ENCODE peak calls at places on chromosomes 13 and 19, in five cellular contexts. One of them, this sample, is unnamed.
A peak's percentile ranks its signal among the peaks of the same experiment; 100 is the strongest.

GRCh38 chr13:20174656-20175405 is 14.0 kb upstream of the GJA3 start:
- DNase-seq in mesothelial cell of epicardium: no peak
- DNase-seq in IMR-90: peak; percentile 99
- DNase-seq in ovary: peak; percentile 24
- DNase-seq in ascending aorta: peak; percentile 91
- DNase-seq in this sample: no peak

GRCh38 chr13:49935171-49936084 is 712 bp downstream of the SPRYD7 start:
- DNase-seq in mesothelial cell of epicardium: peak; percentile 22
- DNase-seq in IMR-90: peak; percentile 50
- DNase-seq in ovary: no peak
- DNase-seq in ascending aorta: peak; percentile 67
- DNase-seq in this sample: no peak

GRCh38 chr13:48233097-48233885 is at the start of gene ITM2B:
- DNase-seq in mesothelial cell of epicardium: peak; percentile 58
- DNase-seq in IMR-90: peak; percentile 65
- DNase-seq in ovary: peak; percentile 80
- DNase-seq in ascending aorta: peak; percentile 84
- DNase-seq in this sample: peak; percentile 62

GRCh38 chr13:64758520-64758919 is 2471.6 kb downstream of the PCDH9 start:
- DNase-seq in mesothelial cell of epicardium: no peak
- DNase-seq in IMR-90: peak; percentile 1
- DNase-seq in ovary: no peak
- DNase-seq in ascending aorta: no peak
- DNase-seq in this sample: no peak

GRCh38 chr13:43608400-43609137 is 178.2 kb downstream of the ENOX1 start:
- DNase-seq in mesothelial cell of epicardium: no peak
- DNase-seq in IMR-90: no peak
- DNase-seq in ovary: no peak
- DNase-seq in ascending aorta: no peak
- DNase-seq in this sample: no peak

GRCh38 chr19:2668188-2668763 is 34.2 kb downstream of the GNG7 start:
- DNase-seq in mesothelial cell of epicardium: no peak
- DNase-seq in IMR-90: no peak
- DNase-seq in ovary: no peak
- DNase-seq in ascending aorta: no peak
- DNase-seq in this sample: no peak

GRCh38 chr19:23285948-23286347 is 35.8 kb upstream of the ZNF724 start:
- DNase-seq in mesothelial cell of epicardium: no peak
- DNase-seq in IMR-90: no peak
- DNase-seq in ovary: no peak
- DNase-seq in ascending aorta: no peak
- DNase-seq in this sample: no peak

GRCh38 chr19:3162418-3163229 is 15.9 kb upstream of the S1PR4 start:
- DNase-seq in mesothelial cell of epicardium: no peak
- DNase-seq in IMR-90: no peak
- DNase-seq in ovary: no peak
- DNase-seq in ascending aorta: no peak
- DNase-seq in this sample: no peak

GRCh38 chr19:28489126-28489660 is 723.8 kb downstream of the UQCRFS1 start:
- DNase-seq in mesothelial cell of epicardium: no peak
- DNase-seq in IMR-90: no peak
- DNase-seq in ovary: no peak
- DNase-seq in ascending aorta: no peak
- DNase-seq in this sample: no peak

GRCh38 chr13:71808708-71809107 is 58.3 kb downstream of the DACH1 start:
- DNase-seq in mesothelial cell of epicardium: no peak
- DNase-seq in IMR-90: no peak
- DNase-seq in ovary: no peak
- DNase-seq in ascending aorta: no peak
- DNase-seq in this sample: no peak

GRCh38 chr13:113845055-113845454 is 18.8 kb downstream of the GAS6 start:
- DNase-seq in mesothelial cell of epicardium: peak; percentile 16
- DNase-seq in IMR-90: no peak
- DNase-seq in ovary: no peak
- DNase-seq in ascending aorta: peak; percentile 60
- DNase-seq in this sample: no peak

GRCh38 chr13:40987606-40988280 is 31.4 kb downstream of the ELF1 start:
- DNase-seq in mesothelial cell of epicardium: no peak
- DNase-seq in IMR-90: peak; percentile 61
- DNase-seq in ovary: no peak
- DNase-seq in ascending aorta: no peak
- DNase-seq in this sample: no peak

GRCh38 chr13:45055198-45055901 is 65.0 kb upstream of the GTF2F2 start:
- DNase-seq in mesothelial cell of epicardium: no peak
- DNase-seq in IMR-90: peak; percentile 93
- DNase-seq in ovary: peak; percentile 48
- DNase-seq in ascending aorta: no peak
- DNase-seq in this sample: no peak

GRCh38 chr13:30235206-30235605 is 72.1 kb downstream of the KATNAL1 start:
- DNase-seq in mesothelial cell of epicardium: no peak
- DNase-seq in IMR-90: no peak
- DNase-seq in ovary: no peak
- DNase-seq in ascending aorta: no peak
- DNase-seq in this sample: no peak

GRCh38 chr13:41520699-41521630 is 63.6 kb downstream of the RGCC start:
- DNase-seq in mesothelial cell of epicardium: no peak
- DNase-seq in IMR-90: no peak
- DNase-seq in ovary: no peak
- DNase-seq in ascending aorta: no peak
- DNase-seq in this sample: no peak

GRCh38 chr19:39679056-39679790 is 23.5 kb downstream of the LGALS16 start:
- DNase-seq in mesothelial cell of epicardium: no peak
- DNase-seq in IMR-90: no peak
- DNase-seq in ovary: no peak
- DNase-seq in ascending aorta: no peak
- DNase-seq in this sample: no peak

GRCh38 chr13:90352763-90353162 is 994.7 kb upstream of the MIR17HG start:
- DNase-seq in mesothelial cell of epicardium: no peak
- DNase-seq in IMR-90: no peak
- DNase-seq in ovary: no peak
- DNase-seq in ascending aorta: no peak
- DNase-seq in this sample: no peak

GRCh38 chr13:94327318-94327717 is 152.2 kb downstream of the DCT start:
- DNase-seq in mesothelial cell of epicardium: no peak
- DNase-seq in IMR-90: no peak
- DNase-seq in ovary: no peak
- DNase-seq in ascending aorta: no peak
- DNase-seq in this sample: no peak

GRCh38 chr19:38964738-38965137 is 10.8 kb downstream of the FBXO17 start:
- DNase-seq in mesothelial cell of epicardium: no peak
- DNase-seq in IMR-90: no peak
- DNase-seq in ovary: no peak
- DNase-seq in ascending aorta: no peak
- DNase-seq in this sample: no peak

GRCh38 chr13:47109028-47109427 is 212.2 kb upstream of the HTR2A start:
- DNase-seq in mesothelial cell of epicardium: no peak
- DNase-seq in IMR-90: no peak
- DNase-seq in ovary: no peak
- DNase-seq in ascending aorta: no peak
- DNase-seq in this sample: no peak

GRCh38 chr19:50838239-50838638 is 4.9 kb upstream of the KLK15 start:
- DNase-seq in mesothelial cell of epicardium: no peak
- DNase-seq in IMR-90: no peak
- DNase-seq in ovary: no peak
- DNase-seq in ascending aorta: no peak
- DNase-seq in this sample: no peak
- TF ChIP-seq CTCF in mesothelial cell of epicardium: no peak
- TF ChIP-seq CTCF in IMR-90: peak; percentile 17
- TF ChIP-seq CTCF in ovary: no peak
- TF ChIP-seq CTCF in ascending aorta: no peak
- TF ChIP-seq CTCF in this sample: no peak

GRCh38 chr13:82976499-82976898 is 905.8 kb downstream of the SLITRK1 start:
- DNase-seq in mesothelial cell of epicardium: no peak
- DNase-seq in IMR-90: peak; percentile 1
- DNase-seq in ovary: no peak
- DNase-seq in ascending aorta: no peak
- DNase-seq in this sample: no peak
- TF ChIP-seq CTCF in mesothelial cell of epicardium: no peak
- TF ChIP-seq CTCF in IMR-90: peak; percentile 18
- TF ChIP-seq CTCF in ovary: no peak
- TF ChIP-seq CTCF in ascending aorta: no peak
- TF ChIP-seq CTCF in this sample: no peak

GRCh38 chr19:49640113-49640898 is at the start of gene RRAS:
- DNase-seq in mesothelial cell of epicardium: peak; percentile 99
- DNase-seq in IMR-90: peak; percentile 100
- DNase-seq in ovary: peak; percentile 100
- DNase-seq in ascending aorta: peak; percentile 100
- DNase-seq in this sample: peak; percentile 99
- TF ChIP-seq CTCF in mesothelial cell of epicardium: no peak
- TF ChIP-seq CTCF in IMR-90: no peak
- TF ChIP-seq CTCF in ovary: no peak
- TF ChIP-seq CTCF in ascending aorta: no peak
- TF ChIP-seq CTCF in this sample: no peak

GRCh38 chr13:60617863-60618733 is 221.1 kb downstream of the TDRD3 start:
- DNase-seq in mesothelial cell of epicardium: no peak
- DNase-seq in IMR-90: peak; percentile 36
- DNase-seq in ovary: no peak
- DNase-seq in ascending aorta: no peak
- DNase-seq in this sample: no peak
- TF ChIP-seq CTCF in mesothelial cell of epicardium: no peak
- TF ChIP-seq CTCF in IMR-90: peak; percentile 47
- TF ChIP-seq CTCF in ovary: no peak
- TF ChIP-seq CTCF in ascending aorta: peak; percentile 23
- TF ChIP-seq CTCF in this sample: no peak

DNA sequence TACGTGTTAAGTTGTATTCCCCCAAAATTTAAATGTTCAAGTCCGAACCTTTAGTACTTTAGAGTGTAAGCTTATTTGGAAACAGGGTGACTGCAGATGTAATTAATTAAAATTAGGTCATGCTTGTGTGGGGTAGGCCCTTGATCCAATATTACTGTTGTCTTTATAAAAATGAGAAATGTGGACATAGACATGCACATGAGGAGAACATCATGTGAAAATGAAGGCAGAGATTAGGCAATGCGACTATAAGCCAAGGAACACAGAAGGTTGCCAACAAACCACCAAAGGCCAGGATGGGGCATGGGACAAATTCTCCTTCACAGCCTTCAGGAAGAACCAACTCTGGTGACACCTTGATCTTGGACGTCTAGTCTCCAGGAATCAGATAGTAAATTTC is 1698.4 kb upstream of the SLC10A2 start:
- DNase-seq in mesothelial cell of epicardium: no peak
- DNase-seq in IMR-90: no peak
- DNase-seq in ovary: no peak
- DNase-seq in ascending aorta: no peak
- DNase-seq in this sample: no peak
- TF ChIP-seq CTCF in mesothelial cell of epicardium: no peak
- TF ChIP-seq CTCF in IMR-90: no peak
- TF ChIP-seq CTCF in ovary: no peak
- TF ChIP-seq CTCF in ascending aorta: no peak
- TF ChIP-seq CTCF in this sample: no peak